ENCODE peak calls at places on chromosomes 3 and 15, in nine cellular contexts. One of them, this sample, is unnamed.

GRCh38 chr15:70385711-70386110 is 288.0 kb upstream of the TLE3 start:
- DNase-seq in GM12865: no peak
- DNase-seq in natural killer cell: no peak
- DNase-seq in CD8-positive, alpha-beta T cell: no peak
- DNase-seq in epithelial cell of esophagus: no peak
- DNase-seq in lower leg skin: peak
- DNase-seq in mesothelial cell of epicardium: no peak
- DNase-seq in adrenal gland: no peak
- DNase-seq in NB4: no peak
- DNase-seq in this sample: no peak

GRCh38 chr3:149277338-149277813 is 55.7 kb upstream of the CP start:
- DNase-seq in epithelial cell of esophagus: peak
- DNase-seq in lower leg skin: no peak
- DNase-seq in adrenal gland: no peak
- DNase-seq in mesothelial cell of epicardium: no peak
- DNase-seq in CD8-positive, alpha-beta T cell: no peak
- DNase-seq in natural killer cell: no peak
- DNase-seq in GM12865: peak
- DNase-seq in NB4: peak
- DNase-seq in this sample: no peak

GRCh38 chr15:75836953-75837321 is 6.3 kb upstream of the UBE2Q2 start:
- DNase-seq in natural killer cell: peak
- DNase-seq in CD8-positive, alpha-beta T cell: no peak
- DNase-seq in lower leg skin: peak
- DNase-seq in GM12865: peak
- DNase-seq in epithelial cell of esophagus: peak
- DNase-seq in adrenal gland: no peak
- DNase-seq in mesothelial cell of epicardium: no peak
- DNase-seq in NB4: peak
- DNase-seq in this sample: no peak

GRCh38 chr3:23728651-23729117 is 77.1 kb upstream of the UBE2E1 start:
- DNase-seq in epithelial cell of esophagus: peak
- DNase-seq in CD8-positive, alpha-beta T cell: no peak
- DNase-seq in mesothelial cell of epicardium: no peak
- DNase-seq in NB4: no peak
- DNase-seq in adrenal gland: no peak
- DNase-seq in lower leg skin: no peak
- DNase-seq in GM12865: no peak
- DNase-seq in natural killer cell: no peak
- DNase-seq in this sample: no peak

GRCh38 chr15:67130673-67131601 is 65.5 kb downstream of the SMAD3 start:
- DNase-seq in NB4: no peak
- DNase-seq in lower leg skin: no peak
- DNase-seq in adrenal gland: no peak
- DNase-seq in mesothelial cell of epicardium: no peak
- DNase-seq in epithelial cell of esophagus: peak
- DNase-seq in GM12865: peak
- DNase-seq in CD8-positive, alpha-beta T cell: no peak
- DNase-seq in natural killer cell: no peak
- DNase-seq in this sample: no peak

GRCh38 chr3:143975549-143976152 is 4.0 kb downstream of the DIPK2A start:
- DNase-seq in adrenal gland: no peak
- DNase-seq in epithelial cell of esophagus: peak
- DNase-seq in NB4: peak
- DNase-seq in natural killer cell: no peak
- DNase-seq in GM12865: peak
- DNase-seq in mesothelial cell of epicardium: no peak
- DNase-seq in lower leg skin: no peak
- DNase-seq in CD8-positive, alpha-beta T cell: no peak
- DNase-seq in this sample: no peak

GRCh38 chr3:43198791-43199644 is 87.3 kb upstream of the SNRK start:
- DNase-seq in adrenal gland: no peak
- DNase-seq in NB4: no peak
- DNase-seq in GM12865: no peak
- DNase-seq in epithelial cell of esophagus: no peak
- DNase-seq in mesothelial cell of epicardium: no peak
- DNase-seq in natural killer cell: no peak
- DNase-seq in CD8-positive, alpha-beta T cell: no peak
- DNase-seq in lower leg skin: no peak
- DNase-seq in this sample: no peak

GRCh38 chr3:177196473-177197040 is 725 bp downstream of the TBL1XR1 start:
- DNase-seq in lower leg skin: peak
- DNase-seq in natural killer cell: peak
- DNase-seq in mesothelial cell of epicardium: peak
- DNase-seq in adrenal gland: peak
- DNase-seq in NB4: peak
- DNase-seq in epithelial cell of esophagus: peak
- DNase-seq in GM12865: peak
- DNase-seq in CD8-positive, alpha-beta T cell: peak
- DNase-seq in this sample: no peak

GRCh38 chr15:38195191-38195901 is 57.3 kb upstream of the SPRED1 start:
- DNase-seq in natural killer cell: no peak
- DNase-seq in CD8-positive, alpha-beta T cell: no peak
- DNase-seq in mesothelial cell of epicardium: no peak
- DNase-seq in adrenal gland: no peak
- DNase-seq in NB4: no peak
- DNase-seq in GM12865: no peak
- DNase-seq in epithelial cell of esophagus: no peak
- DNase-seq in lower leg skin: no peak
- DNase-seq in this sample: no peak

GRCh38 chr3:141949972-141950371 is 73.5 kb downstream of the ATP1B3 start:
- DNase-seq in NB4: no peak
- DNase-seq in mesothelial cell of epicardium: no peak
- DNase-seq in natural killer cell: no peak
- DNase-seq in adrenal gland: no peak
- DNase-seq in GM12865: no peak
- DNase-seq in CD8-positive, alpha-beta T cell: no peak
- DNase-seq in lower leg skin: peak
- DNase-seq in epithelial cell of esophagus: no peak
- DNase-seq in this sample: no peak

GRCh38 chr3:124878561-124879394 is 8.4 kb downstream of the ITGB5 start:
- DNase-seq in GM12865: no peak
- DNase-seq in natural killer cell: no peak
- DNase-seq in epithelial cell of esophagus: peak
- DNase-seq in CD8-positive, alpha-beta T cell: no peak
- DNase-seq in adrenal gland: peak
- DNase-seq in mesothelial cell of epicardium: no peak
- DNase-seq in NB4: no peak
- DNase-seq in lower leg skin: peak
- DNase-seq in this sample: no peak

GRCh38 chr3:197226179-197226578 is 72.2 kb downstream of the DLG1 start:
- DNase-seq in mesothelial cell of epicardium: no peak
- DNase-seq in natural killer cell: no peak
- DNase-seq in lower leg skin: no peak
- DNase-seq in GM12865: no peak
- DNase-seq in epithelial cell of esophagus: no peak
- DNase-seq in NB4: no peak
- DNase-seq in CD8-positive, alpha-beta T cell: no peak
- DNase-seq in adrenal gland: no peak
- DNase-seq in this sample: no peak

GRCh38 chr3:150830094-150830681 is 67.2 kb upstream of the SIAH2 start:
- DNase-seq in GM12865: peak
- DNase-seq in natural killer cell: no peak
- DNase-seq in NB4: peak
- DNase-seq in CD8-positive, alpha-beta T cell: no peak
- DNase-seq in adrenal gland: no peak
- DNase-seq in lower leg skin: no peak
- DNase-seq in mesothelial cell of epicardium: no peak
- DNase-seq in epithelial cell of esophagus: peak
- DNase-seq in this sample: no peak

GRCh38 chr3:171458056-171458856 is 1.9 kb downstream of the TNIK start:
- DNase-seq in mesothelial cell of epicardium: no peak
- DNase-seq in lower leg skin: no peak
- DNase-seq in epithelial cell of esophagus: no peak
- DNase-seq in adrenal gland: no peak
- DNase-seq in GM12865: peak
- DNase-seq in natural killer cell: peak
- DNase-seq in NB4: peak
- DNase-seq in CD8-positive, alpha-beta T cell: peak
- DNase-seq in this sample: no peak

GRCh38 chr3:30400924-30401323 is 205.5 kb upstream of the TGFBR2 start:
- DNase-seq in epithelial cell of esophagus: no peak
- DNase-seq in CD8-positive, alpha-beta T cell: no peak
- DNase-seq in mesothelial cell of epicardium: no peak
- DNase-seq in GM12865: no peak
- DNase-seq in adrenal gland: no peak
- DNase-seq in natural killer cell: no peak
- DNase-seq in lower leg skin: no peak
- DNase-seq in NB4: no peak
- DNase-seq in this sample: no peak

GRCh38 chr3:129984124-129984523 is 9.6 kb downstream of the TRH start:
- DNase-seq in CD8-positive, alpha-beta T cell: no peak
- DNase-seq in epithelial cell of esophagus: peak
- DNase-seq in natural killer cell: no peak
- DNase-seq in NB4: no peak
- DNase-seq in adrenal gland: no peak
- DNase-seq in GM12865: no peak
- DNase-seq in mesothelial cell of epicardium: no peak
- DNase-seq in lower leg skin: no peak
- DNase-seq in this sample: no peak

GRCh38 chr3:116083686-116084085 is 361.6 kb downstream of the LSAMP start:
- DNase-seq in epithelial cell of esophagus: peak
- DNase-seq in lower leg skin: no peak
- DNase-seq in GM12865: no peak
- DNase-seq in adrenal gland: no peak
- DNase-seq in CD8-positive, alpha-beta T cell: no peak
- DNase-seq in natural killer cell: no peak
- DNase-seq in NB4: no peak
- DNase-seq in mesothelial cell of epicardium: no peak
- DNase-seq in this sample: no peak

GRCh38 chr3:53256704-53257055 is 858 bp upstream of the TKT start:
- DNase-seq in lower leg skin: no peak
- DNase-seq in GM12865: no peak
- DNase-seq in natural killer cell: no peak
- DNase-seq in mesothelial cell of epicardium: no peak
- DNase-seq in adrenal gland: no peak
- DNase-seq in CD8-positive, alpha-beta T cell: no peak
- DNase-seq in epithelial cell of esophagus: no peak
- DNase-seq in NB4: no peak
- DNase-seq in this sample: no peak

GRCh38 chr3:150240891-150241290 is 167.2 kb upstream of the TSC22D2 start:
- DNase-seq in NB4: no peak
- DNase-seq in mesothelial cell of epicardium: no peak
- DNase-seq in lower leg skin: no peak
- DNase-seq in adrenal gland: no peak
- DNase-seq in GM12865: no peak
- DNase-seq in epithelial cell of esophagus: no peak
- DNase-seq in CD8-positive, alpha-beta T cell: no peak
- DNase-seq in natural killer cell: no peak
- DNase-seq in this sample: no peak

GRCh38 chr15:68592054-68592453 is 13.3 kb downstream of the CORO2B start:
- DNase-seq in lower leg skin: no peak
- DNase-seq in epithelial cell of esophagus: no peak
- DNase-seq in adrenal gland: no peak
- DNase-seq in CD8-positive, alpha-beta T cell: no peak
- DNase-seq in GM12865: no peak
- DNase-seq in mesothelial cell of epicardium: no peak
- DNase-seq in natural killer cell: no peak
- DNase-seq in NB4: no peak
- DNase-seq in this sample: no peak

GRCh38 chr15:66580643-66581042 is 14.8 kb upstream of the LCTL start:
- DNase-seq in NB4: peak
- DNase-seq in adrenal gland: no peak
- DNase-seq in natural killer cell: no peak
- DNase-seq in GM12865: no peak
- DNase-seq in lower leg skin: no peak
- DNase-seq in mesothelial cell of epicardium: no peak
- DNase-seq in epithelial cell of esophagus: no peak
- DNase-seq in CD8-positive, alpha-beta T cell: no peak
- DNase-seq in this sample: no peak

GRCh38 chr15:95620934-95621579 is 709.4 kb upstream of the NR2F2 start:
- DNase-seq in natural killer cell: no peak
- DNase-seq in mesothelial cell of epicardium: no peak
- DNase-seq in lower leg skin: no peak
- DNase-seq in CD8-positive, alpha-beta T cell: no peak
- DNase-seq in NB4: peak
- DNase-seq in adrenal gland: no peak
- DNase-seq in GM12865: peak
- DNase-seq in epithelial cell of esophagus: peak
- DNase-seq in this sample: no peak

GRCh38 chr3:111895079-111895478 is 36.0 kb downstream of the PHLDB2 start:
- DNase-seq in GM12865: no peak
- DNase-seq in mesothelial cell of epicardium: no peak
- DNase-seq in NB4: peak
- DNase-seq in natural killer cell: no peak
- DNase-seq in CD8-positive, alpha-beta T cell: no peak
- DNase-seq in lower leg skin: no peak
- DNase-seq in adrenal gland: no peak
- DNase-seq in epithelial cell of esophagus: no peak
- DNase-seq in this sample: no peak
- TF ChIP-seq CTCF in GM12865: no peak
- TF ChIP-seq CTCF in mesothelial cell of epicardium: no peak
- TF ChIP-seq CTCF in NB4: no peak
- TF ChIP-seq CTCF in natural killer cell: no peak
- TF ChIP-seq CTCF in CD8-positive, alpha-beta T cell: no peak
- TF ChIP-seq CTCF in lower leg skin: no peak
- TF ChIP-seq CTCF in adrenal gland: no peak
- TF ChIP-seq CTCF in epithelial cell of esophagus: peak
- TF ChIP-seq CTCF in this sample: no peak

GRCh38 chr15:85443593-85444328 is 63.4 kb downstream of the AKAP13 start:
- DNase-seq in lower leg skin: no peak
- DNase-seq in mesothelial cell of epicardium: no peak
- DNase-seq in natural killer cell: no peak
- DNase-seq in CD8-positive, alpha-beta T cell: no peak
- DNase-seq in adrenal gland: no peak
- DNase-seq in GM12865: peak
- DNase-seq in epithelial cell of esophagus: peak
- DNase-seq in NB4: no peak
- DNase-seq in this sample: no peak
- TF ChIP-seq CTCF in lower leg skin: no peak
- TF ChIP-seq CTCF in mesothelial cell of epicardium: no peak
- TF ChIP-seq CTCF in natural killer cell: no peak
- TF ChIP-seq CTCF in CD8-positive, alpha-beta T cell: no peak
- TF ChIP-seq CTCF in adrenal gland: no peak
- TF ChIP-seq CTCF in GM12865: no peak
- TF ChIP-seq CTCF in epithelial cell of esophagus: peak
- TF ChIP-seq CTCF in NB4: no peak
- TF ChIP-seq CTCF in this sample: no peak

DNA sequence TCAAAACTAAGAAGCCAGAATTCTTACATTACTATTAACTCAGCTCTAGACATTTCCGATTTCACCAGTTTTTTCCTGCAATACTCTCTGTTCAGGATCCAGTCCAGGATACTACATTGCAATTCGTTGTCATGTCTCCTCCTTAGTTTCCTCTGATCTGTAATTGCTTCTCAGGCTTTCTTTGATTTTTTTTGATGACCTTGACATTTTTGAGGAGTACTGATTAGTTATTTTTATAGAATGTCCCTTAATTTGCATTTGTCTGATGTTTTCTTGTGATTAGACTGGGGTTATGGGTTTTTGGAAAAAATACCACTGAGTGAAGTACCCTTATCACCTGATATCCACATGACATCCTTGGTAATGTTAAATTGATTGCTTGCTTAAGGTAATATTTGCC is 57.6 kb downstream of the ATG7 start:
- DNase-seq in lower leg skin: no peak
- DNase-seq in CD8-positive, alpha-beta T cell: no peak
- DNase-seq in epithelial cell of esophagus: no peak
- DNase-seq in NB4: no peak
- DNase-seq in mesothelial cell of epicardium: no peak
- DNase-seq in adrenal gland: no peak
- DNase-seq in GM12865: no peak
- DNase-seq in natural killer cell: no peak
- DNase-seq in this sample: no peak
- TF ChIP-seq CTCF in lower leg skin: no peak
- TF ChIP-seq CTCF in CD8-positive, alpha-beta T cell: no peak
- TF ChIP-seq CTCF in epithelial cell of esophagus: no peak
- TF ChIP-seq CTCF in NB4: no peak
- TF ChIP-seq CTCF in mesothelial cell of epicardium: no peak
- TF ChIP-seq CTCF in adrenal gland: no peak
- TF ChIP-seq CTCF in GM12865: no peak
- TF ChIP-seq CTCF in natural killer cell: no peak
- TF ChIP-seq CTCF in this sample: no peak

GRCh38 chr3:14152233-14152962 is 26.0 kb downstream of the XPC start:
- DNase-seq in epithelial cell of esophagus: no peak
- DNase-seq in mesothelial cell of epicardium: no peak
- DNase-seq in CD8-positive, alpha-beta T cell: no peak
- DNase-seq in adrenal gland: no peak
- DNase-seq in GM12865: no peak
- DNase-seq in NB4: peak
- DNase-seq in lower leg skin: no peak
- DNase-seq in natural killer cell: no peak
- DNase-seq in this sample: no peak
- TF ChIP-seq CTCF in epithelial cell of esophagus: peak
- TF ChIP-seq CTCF in mesothelial cell of epicardium: peak
- TF ChIP-seq CTCF in CD8-positive, alpha-beta T cell: no peak
- TF ChIP-seq CTCF in adrenal gland: no peak
- TF ChIP-seq CTCF in GM12865: peak
- TF ChIP-seq CTCF in NB4: peak
- TF ChIP-seq CTCF in lower leg skin: no peak
- TF ChIP-seq CTCF in natural killer cell: no peak
- TF ChIP-seq CTCF in this sample: no peak

This sample was measured in omental fat pad.